ENCODE peak calls at places on chromosome 5, in five cellular contexts. D, J, S, L and B are unnamed samples.
A peak's percentile ranks its signal among the peaks of the same experiment; 100 is the strongest.

GRCh38 chr5:53643445-53643844 is 83.0 kb downstream of the NDUFS4 start:
- DNase-seq in D (no peak), J (no peak), S (no peak), L (no peak), B (no peak)

GRCh38 chr5:164345173-164345572 is 839.8 kb downstream of the MAT2B start:
- DNase-seq in D (no peak), J (no peak), S (no peak), L (no peak), B (peak; percentile 22)

GRCh38 chr5:128081111-128081865 is 2.3 kb upstream of the SLC12A2 start:
- DNase-seq in D (peak; percentile 24), J (no peak), S (no peak), L (peak; percentile 19), B (no peak)

GRCh38 chr5:107968465-107968864 is 297.7 kb upstream of the EFNA5 start:
- DNase-seq in D (no peak), J (no peak), S (no peak), L (no peak), B (no peak)

GRCh38 chr5:135944967-135945560 is 9.7 kb downstream of the LECT2 start:
- DNase-seq in D (peak; percentile 71), J (no peak), S (peak; percentile 86), L (peak; percentile 66), B (peak; percentile 28)

GRCh38 chr5:5297432-5298067 is 124.9 kb upstream of the ICE1 start:
- DNase-seq in D (no peak), J (no peak), S (no peak), L (no peak), B (no peak)

GRCh38 chr5:59555596-59555995 is 337.9 kb downstream of the PDE4D start:
- DNase-seq in D (no peak), J (no peak), S (no peak), L (no peak), B (no peak)

GRCh38 chr5:88203977-88204735 is 64.5 kb downstream of the TMEM161B start:
- DNase-seq in D (no peak), J (no peak), S (no peak), L (no peak), B (no peak)

GRCh38 chr5:88938488-88938887 is 55.5 kb upstream of the MEF2C start:
- DNase-seq in D (no peak), J (no peak), S (no peak), L (no peak), B (no peak)

GRCh38 chr5:177370488-177371119 is 12.9 kb downstream of the RGS14 start:
- DNase-seq in D (peak; percentile 94), J (peak; percentile 99), S (peak; percentile 94), L (peak; percentile 92), B (peak; percentile 88)

GRCh38 chr5:610011-610743 is 2.0 kb upstream of the CEP72 start:
- DNase-seq in D (no peak), J (no peak), S (no peak), L (no peak), B (no peak)

GRCh38 chr5:126526493-126526892 is 68.5 kb downstream of the ALDH7A1 start:
- DNase-seq in D (no peak), J (no peak), S (no peak), L (no peak), B (no peak)

GRCh38 chr5:54601393-54601792 is 83.8 kb downstream of the SNX18 start:
- DNase-seq in D (no peak), J (no peak), S (no peak), L (no peak), B (no peak)

GRCh38 chr5:135065306-135066265 is 31.6 kb upstream of the PITX1 start:
- DNase-seq in D (no peak), J (no peak), S (no peak), L (no peak), B (no peak)

GRCh38 chr5:170757182-170757601 is 26.3 kb upstream of the GABRP start:
- DNase-seq in D (no peak), J (no peak), S (peak; percentile 21), L (no peak), B (no peak)

GRCh38 chr5:1312993-1313833 is 18.3 kb upstream of the TERT start:
- DNase-seq in D (no peak), J (no peak), S (no peak), L (no peak), B (peak; percentile 54)

GRCh38 chr5:14948341-14948830 is 76.8 kb upstream of the ANKH start:
- DNase-seq in D (no peak), J (no peak), S (no peak), L (no peak), B (no peak)

GRCh38 chr5:17991775-17992174 is 357.5 kb downstream of the TAF11L14 start:
- DNase-seq in D (no peak), J (no peak), S (no peak), L (no peak), B (no peak)

GRCh38 chr5:133340002-133340755 is 272.2 kb downstream of the FSTL4 start:
- DNase-seq in D (no peak), J (no peak), S (no peak), L (no peak), B (no peak)

GRCh38 chr5:10198021-10198420 is 51.7 kb downstream of the ATPSCKMT start:
- DNase-seq in D (no peak), J (no peak), S (no peak), L (no peak), B (no peak)

GRCh38 chr5:150639751-150640150 is 709 bp upstream of the SYNPO start:
- DNase-seq in D (no peak), J (no peak), S (no peak), L (no peak), B (no peak)

GRCh38 chr5:76431779-76432178 is 28.7 kb downstream of the IQGAP2 start:
- DNase-seq in D (no peak), J (no peak), S (no peak), L (no peak), B (no peak)

GRCh38 chr5:28328691-28329090 is 1290.3 kb upstream of the CDH9 start:
- DNase-seq in D (no peak), J (no peak), S (no peak), L (no peak), B (no peak)

GRCh38 chr5:554284-554988 is 30.2 kb upstream of the SLC9A3 start:
- DNase-seq in D (no peak), J (no peak), S (no peak), L (no peak), B (no peak)

GRCh38 chr5:54385994-54386393 is 69.5 kb upstream of the HSPB3 start:
- DNase-seq in D (no peak), J (no peak), S (no peak), L (no peak), B (no peak)

GRCh38 chr5:144710620-144711019 is 539.9 kb downstream of the KCTD16 start:
- DNase-seq in D (no peak), J (no peak), S (no peak), L (no peak), B (no peak)

GRCh38 chr5:77367733-77368132 is 124.4 kb downstream of the WDR41 start:
- DNase-seq in D (peak; percentile 13), J (no peak), S (no peak), L (no peak), B (no peak)

GRCh38 chr5:81632679-81633078 is 118.2 kb downstream of the SSBP2 start:
- DNase-seq in D (no peak), J (no peak), S (no peak), L (no peak), B (no peak)

GRCh38 chr5:150176745-150177485 is 10.3 kb downstream of the CDX1 start:
- DNase-seq in D (no peak), J (no peak), S (no peak), L (no peak), B (no peak)

GRCh38 chr5:173941758-173942401 is 47.1 kb upstream of the C5orf47 start:
- DNase-seq in D (no peak), J (peak; percentile 33), S (peak; percentile 95), L (no peak), B (no peak)
- TF ChIP-seq JUND in D (no peak), J (no peak), S (peak; percentile 20), L (no peak), B (no peak)

DNA sequence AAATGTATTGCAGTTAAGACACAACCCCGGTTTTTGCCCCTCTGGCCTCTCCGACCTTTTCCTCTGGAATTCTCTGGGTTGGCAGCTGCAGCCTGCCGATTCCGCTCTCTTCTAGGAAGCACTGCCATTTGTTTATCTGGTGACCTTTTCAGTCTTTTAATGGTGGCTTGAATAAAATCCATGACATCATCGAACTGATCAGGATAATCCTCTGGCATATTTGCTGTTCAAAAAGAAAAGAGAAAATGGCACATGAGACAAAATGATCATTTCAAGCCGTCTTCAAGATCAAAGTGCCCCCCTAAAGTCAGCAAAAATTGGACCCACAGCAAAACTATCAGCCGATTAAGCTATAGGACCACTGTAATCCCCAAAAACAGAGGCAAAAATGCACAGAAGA is 23.9 kb downstream of the GDNF start:
- DNase-seq in D (no peak), J (no peak), S (no peak), L (no peak), B (no peak)
- TF ChIP-seq JUND in D (no peak), J (no peak), S (no peak), L (no peak), B (no peak)

GRCh38 chr5:38601133-38601842 is 44.8 kb upstream of the LIFR start:
- DNase-seq in D (no peak), J (no peak), S (no peak), L (no peak), B (no peak)
- TF ChIP-seq JUND in D (no peak), J (no peak), S (no peak), L (no peak), B (no peak)

GRCh38 chr5:154520861-154521453 is 42.9 kb upstream of the HAND1 start:
- DNase-seq in D (peak; percentile 63), J (peak; percentile 82), S (peak; percentile 34), L (peak; percentile 48), B (peak; percentile 77)
- TF ChIP-seq JUND in D (no peak), J (no peak), S (no peak), L (no peak), B (no peak)

DNA sequence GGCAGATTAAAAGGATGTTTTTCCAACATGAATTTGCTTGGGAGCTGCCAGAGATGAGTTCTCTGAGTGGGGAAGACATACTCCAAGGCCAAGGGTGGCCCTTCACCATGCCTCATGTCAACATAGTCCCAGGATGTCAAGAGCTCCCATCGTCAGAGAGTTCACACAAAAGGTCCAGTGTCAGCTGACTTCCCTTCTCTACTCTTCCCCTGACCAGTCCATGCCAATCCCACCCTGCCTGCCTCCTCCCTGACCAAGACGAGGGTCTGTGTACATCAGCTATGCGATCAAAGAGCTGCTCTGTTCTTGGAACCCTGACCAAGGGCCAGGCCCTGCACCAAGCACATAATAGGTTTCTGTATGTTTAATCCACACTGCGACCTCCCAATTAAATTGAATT is 71.2 kb upstream of the ZNF622 start:
- DNase-seq in D (no peak), J (no peak), S (no peak), L (no peak), B (no peak)
- TF ChIP-seq JUND in D (no peak), J (no peak), S (no peak), L (no peak), B (no peak)